ENCODE peak calls at places on chromosome 18, in five cellular contexts. H is heart left ventricle; J is CD4-positive, alpha-beta T cell; Q is HepG2; S is HFFc6. N is an unnamed sample.

GRCh38 chr18:13580351-13580750 is 146.0 kb downstream of the FAM210A start:
- DNase-seq in S (no peak), Q (no peak), J (no peak), H (no peak), N (no peak)

GRCh38 chr18:59606193-59607175 is 90.7 kb downstream of the CCBE1 start:
- DNase-seq in S (peak; percentile 93), H (peak; percentile 59), Q (no peak), J (no peak), N (no peak)

GRCh38 chr18:6776193-6776592 is 46.7 kb downstream of the ARHGAP28 start:
- DNase-seq in J (no peak), H (no peak), Q (no peak), S (no peak), N (no peak)

GRCh38 chr18:2997846-2998599 is 14.9 kb downstream of the LPIN2 start:
- DNase-seq in J (no peak), S (no peak), H (no peak), Q (no peak), N (no peak)

GRCh38 chr18:60372598-60372997 is at the start of gene MC4R:
- DNase-seq in S (peak; percentile 65), J (no peak), Q (no peak), H (peak; percentile 22), N (no peak)

GRCh38 chr18:21183670-21184069 is 58.4 kb upstream of the GREB1L start:
- DNase-seq in Q (peak; percentile 10), S (no peak), H (no peak), J (no peak), N (no peak)

GRCh38 chr18:39840406-39840805 is 2114.6 kb upstream of the PIK3C3 start:
- DNase-seq in J (no peak), H (no peak), Q (no peak), S (peak; percentile 65), N (no peak)

GRCh38 chr18:62979172-62979571 is 263.8 kb downstream of the PHLPP1 start:
- DNase-seq in Q (no peak), S (no peak), J (no peak), H (no peak), N (no peak)

GRCh38 chr18:62757399-62758010 is 42.2 kb downstream of the PHLPP1 start:
- DNase-seq in S (no peak), Q (no peak), J (no peak), H (no peak), N (no peak)

GRCh38 chr18:24504401-24504800 is 44.0 kb downstream of the HRH4 start:
- DNase-seq in Q (no peak), H (no peak), J (no peak), S (no peak), N (no peak)

GRCh38 chr18:77057043-77057442 is 75.5 kb downstream of the MBP start:
- DNase-seq in J (no peak), Q (no peak), S (no peak), H (peak; percentile 77), N (no peak)

GRCh38 chr18:50072146-50072545 is 122.8 kb downstream of the MYO5B start:
- DNase-seq in S (no peak), H (no peak), Q (peak; percentile 84), J (no peak), N (no peak)

GRCh38 chr18:24704921-24705620 is 244.6 kb downstream of the HRH4 start:
- DNase-seq in H (no peak), Q (no peak), S (peak; percentile 30), J (no peak), N (no peak)

GRCh38 chr18:48818329-48819254 is 132.2 kb downstream of the SMAD7 start:
- DNase-seq in Q (no peak), S (no peak), J (no peak), H (no peak), N (no peak)

GRCh38 chr18:61637319-61637718 is 255.5 kb downstream of the RNF152 start:
- DNase-seq in J (no peak), H (no peak), Q (no peak), S (no peak), N (no peak)

GRCh38 chr18:13614318-13614643 is 112.1 kb downstream of the FAM210A start:
- DNase-seq in J (no peak), S (no peak), H (no peak), Q (no peak), N (no peak)

GRCh38 chr18:23650963-23651927 is 11.5 kb downstream of the ANKRD29 start:
- DNase-seq in J (no peak), S (peak; percentile 80), Q (peak; percentile 66), H (no peak), N (no peak)

GRCh38 chr18:23897733-23898132 is 116.8 kb upstream of the TTC39C start:
- DNase-seq in H (no peak), S (no peak), J (no peak), Q (no peak), N (no peak)

GRCh38 chr18:5463390-5463789 is 80.4 kb downstream of the EPB41L3 start:
- DNase-seq in J (no peak), S (peak; percentile 83), H (peak; percentile 84), Q (no peak), N (no peak)

GRCh38 chr18:13235981-13236380 is 17.4 kb downstream of the LDLRAD4 start:
- DNase-seq in S (no peak), J (no peak), Q (no peak), H (peak; percentile 78), N (no peak)

GRCh38 chr18:35024965-35025364 is 16.2 kb upstream of the MAPRE2 start:
- DNase-seq in H (peak; percentile 85), Q (peak; percentile 13), J (no peak), S (peak; percentile 60), N (no peak)

DNA sequence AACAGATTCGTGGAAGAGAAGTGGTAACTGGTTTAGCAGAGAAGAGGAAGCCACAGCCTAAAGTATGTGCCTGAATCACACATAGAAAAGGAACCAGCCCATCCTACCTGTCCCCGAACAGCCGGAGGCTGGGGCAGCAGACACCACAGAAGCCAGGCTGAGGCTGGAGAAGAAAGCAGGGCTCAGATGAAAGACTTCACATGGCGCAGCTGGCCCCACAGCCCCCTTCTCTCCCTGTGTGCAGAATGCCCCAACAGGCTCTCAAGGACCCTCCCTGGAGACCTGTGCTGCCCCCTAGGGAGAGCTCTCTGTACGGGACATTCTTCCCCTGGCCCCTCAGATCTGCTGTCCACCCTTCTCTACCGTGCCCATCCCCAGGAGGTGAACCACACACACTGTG is 83.5 kb upstream of the RAB12 start:
- DNase-seq in S (no peak), Q (peak; percentile 8), J (no peak), H (no peak), N (no peak)
- TF ChIP-seq CTCF in S (peak; percentile 37), Q (peak; percentile 45), J (no peak), H (no peak), N (peak; percentile 8)

GRCh38 chr18:79775441-79776221 is 22.1 kb upstream of the KCNG2 start:
- DNase-seq in S (no peak), Q (no peak), H (no peak), J (no peak), N (no peak)
- TF ChIP-seq CTCF in S (no peak), Q (no peak), H (no peak), J (no peak), N (no peak)

GRCh38 chr18:45012286-45012685 is 331.6 kb downstream of the SETBP1 start:
- DNase-seq in H (no peak), S (peak; percentile 22), Q (no peak), J (no peak), N (no peak)

GRCh38 chr18:45019469-45019868 is 338.8 kb downstream of the SETBP1 start:
- DNase-seq in H (no peak), Q (no peak), S (no peak), J (no peak), N (no peak)

GRCh38 chr18:45008694-45009372 is 328.1 kb downstream of the SETBP1 start:
- DNase-seq in S (no peak), J (no peak), H (no peak), Q (no peak), N (no peak)

GRCh38 chr18:45009766-45010165 is 329.1 kb downstream of the SETBP1 start:
- DNase-seq in H (no peak), J (no peak), S (no peak), Q (no peak), N (no peak)

DNA sequence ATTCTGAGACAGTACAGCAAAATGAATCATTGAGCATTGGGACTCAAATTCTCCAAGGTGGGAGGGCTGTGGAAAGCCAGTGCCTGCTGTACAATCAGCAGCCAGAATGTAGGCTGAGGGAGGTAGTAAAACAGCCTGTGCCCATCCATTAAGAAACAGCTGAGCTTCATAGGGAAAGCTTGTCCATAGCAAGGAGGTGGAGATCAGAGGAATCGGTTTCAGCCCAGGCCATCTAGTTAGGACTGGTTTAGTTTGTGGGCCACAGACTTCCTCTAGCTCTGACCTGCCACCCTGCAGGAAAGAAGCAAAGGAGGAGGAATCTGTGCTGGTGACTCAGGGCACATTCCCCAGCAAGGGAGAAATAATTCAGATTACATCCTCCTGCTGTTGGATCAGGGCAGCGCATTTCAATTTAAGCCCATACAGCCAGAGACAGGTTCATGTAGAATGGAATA is 333.4 kb downstream of the SETBP1 start:
- DNase-seq in H (no peak), Q (no peak), S (peak; percentile 89), J (no peak), N (no peak)
- TF ChIP-seq CTCF in H (no peak), Q (no peak), S (peak; percentile 56), J (no peak), N (no peak)

DNA sequence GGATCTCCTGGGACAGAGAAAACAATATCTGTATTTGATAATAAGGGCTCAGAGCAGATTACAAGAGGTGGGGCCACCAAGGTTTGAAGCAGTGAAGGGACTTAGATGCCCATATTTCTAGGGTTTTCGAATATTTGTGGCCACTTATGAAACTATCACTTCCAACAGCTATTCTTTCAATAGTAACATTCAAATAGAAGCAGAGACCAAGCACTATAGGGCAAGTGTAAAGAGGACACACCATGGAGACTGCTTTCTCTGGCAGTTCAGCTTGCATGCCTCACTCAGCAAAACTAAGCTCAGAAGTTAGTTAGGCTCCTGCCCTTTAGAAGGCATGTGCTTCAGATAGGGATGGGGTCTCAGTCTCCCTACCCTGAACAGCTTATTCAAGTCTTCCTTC is 10.3 kb downstream of the PSTPIP2 start:
- DNase-seq in J (no peak), Q (no peak), S (no peak), H (no peak), N (no peak)
- TF ChIP-seq CTCF in J (no peak), Q (no peak), S (no peak), H (no peak), N (no peak)